ENCODE peak calls at places on chromosomes 2 and 18, in nine cellular contexts. M, W, L, F, P, O, D, K and Z are unnamed samples.

GRCh38 chr2:119792907-119793312 is 33.2 kb downstream of the PTPN4 start:
- DNase-seq in M (no peak), W (no peak), L (no peak), F (no peak), P (no peak), O (no peak), D (no peak), K (no peak), Z (no peak)

GRCh38 chr2:31937741-31938140 is 73.1 kb downstream of the MEMO1 start:
- DNase-seq in M (no peak), W (no peak), L (no peak), F (no peak), P (no peak), O (no peak), D (no peak), K (no peak), Z (no peak)

GRCh38 chr2:239246723-239247122 is 154.1 kb downstream of the HDAC4 start:
- DNase-seq in M (no peak), W (no peak), L (no peak), F (no peak), P (no peak), O (peak), D (no peak), K (no peak), Z (no peak)

GRCh38 chr2:120338015-120338414 is 7.9 kb upstream of the INHBB start:
- DNase-seq in M (no peak), W (no peak), L (no peak), F (no peak), P (no peak), O (no peak), D (no peak), K (no peak), Z (no peak)

GRCh38 chr18:23838801-23839366 is 149.6 kb downstream of the LAMA3 start:
- DNase-seq in M (no peak), W (no peak), L (no peak), F (no peak), P (no peak), O (peak), D (peak), K (no peak), Z (peak)

GRCh38 chr2:108579631-108580030 is 45.4 kb downstream of the LIMS1 start:
- DNase-seq in M (no peak), W (no peak), L (no peak), F (no peak), P (no peak), O (peak), D (peak), K (no peak), Z (peak)

GRCh38 chr18:77054606-77055428 is 77.8 kb downstream of the MBP start:
- DNase-seq in M (peak), W (peak), L (peak), F (peak), P (no peak), O (peak), D (peak), K (peak), Z (peak)

GRCh38 chr18:5895300-5895885 is at the start of gene TMEM200C:
- DNase-seq in M (peak), W (peak), L (no peak), F (no peak), P (no peak), O (no peak), D (no peak), K (no peak), Z (no peak)

GRCh38 chr2:231941673-231942072 is 15.5 kb upstream of the NPPC start:
- DNase-seq in M (no peak), W (no peak), L (no peak), F (peak), P (no peak), O (no peak), D (no peak), K (no peak), Z (no peak)